ENCODE peak calls at places on chromosomes 11 and 22, in seven cellular contexts. One of them, this sample, is unnamed.

GRCh38 chr11:36465449-36466163 is 44.5 kb downstream of the TRAF6 start:
- DNase-seq in A549: no peak
- DNase-seq in WTC11: no peak
- DNase-seq in HCT116: no peak
- DNase-seq in GM12878: no peak
- DNase-seq in HepG2: no peak
- DNase-seq in K562: no peak
- DNase-seq in this sample: no peak

GRCh38 chr11:91755526-91755925 is 469.1 kb upstream of the FAT3 start:
- DNase-seq in A549: no peak
- DNase-seq in WTC11: no peak
- DNase-seq in HCT116: no peak
- DNase-seq in GM12878: no peak
- DNase-seq in HepG2: no peak
- DNase-seq in K562: no peak
- DNase-seq in this sample: no peak

GRCh38 chr11:129018991-129019390 is 76.3 kb upstream of the TP53AIP1 start:
- DNase-seq in A549: no peak
- DNase-seq in WTC11: no peak
- DNase-seq in HCT116: no peak
- DNase-seq in GM12878: no peak
- DNase-seq in HepG2: no peak
- DNase-seq in K562: no peak
- DNase-seq in this sample: no peak

GRCh38 chr22:44683237-44683636 is 18.8 kb upstream of the PRR5 start:
- DNase-seq in A549: no peak
- DNase-seq in WTC11: no peak
- DNase-seq in HCT116: no peak
- DNase-seq in GM12878: peak
- DNase-seq in HepG2: no peak
- DNase-seq in K562: no peak
- DNase-seq in this sample: no peak

GRCh38 chr11:66891849-66892660 is 35.2 kb downstream of the LRFN4 start:
- DNase-seq in A549: peak
- DNase-seq in WTC11: no peak
- DNase-seq in HCT116: peak
- DNase-seq in GM12878: peak
- DNase-seq in HepG2: peak
- DNase-seq in K562: peak
- DNase-seq in this sample: peak

GRCh38 chr11:65150513-65151271 is 16.4 kb upstream of the SYVN1 start:
- DNase-seq in A549: peak
- DNase-seq in WTC11: no peak
- DNase-seq in HCT116: peak
- DNase-seq in GM12878: peak
- DNase-seq in HepG2: peak
- DNase-seq in K562: peak
- DNase-seq in this sample: peak

GRCh38 chr11:22626573-22627239 is 1.1 kb upstream of the FANCF start:
- DNase-seq in A549: no peak
- DNase-seq in WTC11: no peak
- DNase-seq in HCT116: no peak
- DNase-seq in GM12878: no peak
- DNase-seq in HepG2: no peak
- DNase-seq in K562: peak
- DNase-seq in this sample: no peak

GRCh38 chr11:103584021-103584420 is 452.4 kb upstream of the DDI1 start:
- DNase-seq in A549: no peak
- DNase-seq in WTC11: no peak
- DNase-seq in HCT116: no peak
- DNase-seq in GM12878: no peak
- DNase-seq in HepG2: no peak
- DNase-seq in K562: no peak
- DNase-seq in this sample: no peak

GRCh38 chr11:120527111-120527748 is 15.7 kb downstream of the GRIK4 start:
- DNase-seq in A549: no peak
- DNase-seq in WTC11: peak
- DNase-seq in HCT116: no peak
- DNase-seq in GM12878: no peak
- DNase-seq in HepG2: no peak
- DNase-seq in K562: no peak
- DNase-seq in this sample: no peak

GRCh38 chr11:35963911-35964310 is 20.0 kb downstream of the LDLRAD3 start:
- DNase-seq in A549: no peak
- DNase-seq in WTC11: no peak
- DNase-seq in HCT116: no peak
- DNase-seq in GM12878: no peak
- DNase-seq in HepG2: no peak
- DNase-seq in K562: no peak
- DNase-seq in this sample: no peak

GRCh38 chr11:27717801-27718229 is 17.6 kb upstream of the BDNF start:
- DNase-seq in A549: peak
- DNase-seq in WTC11: no peak
- DNase-seq in HCT116: no peak
- DNase-seq in GM12878: no peak
- DNase-seq in HepG2: no peak
- DNase-seq in K562: no peak
- DNase-seq in this sample: no peak

GRCh38 chr11:73262851-73263495 is 9.2 kb upstream of the P2RY6 start:
- DNase-seq in A549: peak
- DNase-seq in WTC11: no peak
- DNase-seq in HCT116: no peak
- DNase-seq in GM12878: no peak
- DNase-seq in HepG2: no peak
- DNase-seq in K562: no peak
- DNase-seq in this sample: no peak

GRCh38 chr11:12421386-12421785 is 44.0 kb downstream of the PARVA start:
- DNase-seq in A549: no peak
- DNase-seq in WTC11: no peak
- DNase-seq in HCT116: no peak
- DNase-seq in GM12878: no peak
- DNase-seq in HepG2: no peak
- DNase-seq in K562: no peak
- DNase-seq in this sample: no peak

GRCh38 chr11:11478687-11479086 is 125.6 kb upstream of the CSNK2A3 start:
- DNase-seq in A549: no peak
- DNase-seq in WTC11: peak
- DNase-seq in HCT116: no peak
- DNase-seq in GM12878: no peak
- DNase-seq in HepG2: no peak
- DNase-seq in K562: peak
- DNase-seq in this sample: no peak

GRCh38 chr22:25062378-25063095 is 110.0 kb downstream of the KIAA1671 start:
- DNase-seq in A549: no peak
- DNase-seq in WTC11: no peak
- DNase-seq in HCT116: no peak
- DNase-seq in GM12878: no peak
- DNase-seq in HepG2: no peak
- DNase-seq in K562: no peak
- DNase-seq in this sample: no peak

GRCh38 chr11:57116654-57117053 is 65.1 kb upstream of the LRRC55 start:
- DNase-seq in A549: peak
- DNase-seq in WTC11: peak
- DNase-seq in HCT116: peak
- DNase-seq in GM12878: no peak
- DNase-seq in HepG2: peak
- DNase-seq in K562: peak
- DNase-seq in this sample: peak

GRCh38 chr11:20192641-20193040 is 32.4 kb upstream of the DBX1 start:
- DNase-seq in A549: no peak
- DNase-seq in WTC11: no peak
- DNase-seq in HCT116: no peak
- DNase-seq in GM12878: no peak
- DNase-seq in HepG2: no peak
- DNase-seq in K562: no peak
- DNase-seq in this sample: no peak

GRCh38 chr22:28051787-28052356 is 132.8 kb upstream of the PITPNB start:
- DNase-seq in A549: peak
- DNase-seq in WTC11: peak
- DNase-seq in HCT116: peak
- DNase-seq in GM12878: no peak
- DNase-seq in HepG2: peak
- DNase-seq in K562: peak
- DNase-seq in this sample: peak

GRCh38 chr11:65606876-65607613 is 7.0 kb downstream of the MAP3K11 start:
- DNase-seq in A549: peak
- DNase-seq in WTC11: peak
- DNase-seq in HCT116: peak
- DNase-seq in GM12878: no peak
- DNase-seq in HepG2: no peak
- DNase-seq in K562: peak
- DNase-seq in this sample: peak

GRCh38 chr22:43007519-43008102 is 7.3 kb downstream of the PACSIN2 start:
- DNase-seq in A549: no peak
- DNase-seq in WTC11: no peak
- DNase-seq in HCT116: no peak
- DNase-seq in GM12878: no peak
- DNase-seq in HepG2: peak
- DNase-seq in K562: peak
- DNase-seq in this sample: peak

GRCh38 chr11:117919326-117920275 is 9.6 kb downstream of the TMPRSS13 start:
- DNase-seq in A549: no peak
- DNase-seq in WTC11: no peak
- DNase-seq in HCT116: no peak
- DNase-seq in GM12878: no peak
- DNase-seq in HepG2: no peak
- DNase-seq in K562: no peak
- DNase-seq in this sample: peak

GRCh38 chr22:18076060-18076497 is 1.7 kb upstream of the PEX26 start:
- DNase-seq in A549: peak
- DNase-seq in WTC11: peak
- DNase-seq in HCT116: peak
- DNase-seq in GM12878: no peak
- DNase-seq in HepG2: peak
- DNase-seq in K562: peak
- DNase-seq in this sample: peak

GRCh38 chr22:18077639-18078328 is at the start of gene PEX26:
- DNase-seq in A549: peak
- DNase-seq in WTC11: peak
- DNase-seq in HCT116: peak
- DNase-seq in GM12878: peak
- DNase-seq in HepG2: peak
- DNase-seq in K562: peak
- DNase-seq in this sample: peak

GRCh38 chr22:18077087-18077638 is 627 bp upstream of the PEX26 start:
- DNase-seq in A549: no peak
- DNase-seq in WTC11: no peak
- DNase-seq in HCT116: no peak
- DNase-seq in GM12878: no peak
- DNase-seq in HepG2: no peak
- DNase-seq in K562: no peak
- DNase-seq in this sample: no peak

GRCh38 chr22:18079706-18080230 is 2.0 kb downstream of the PEX26 start:
- DNase-seq in A549: no peak
- DNase-seq in WTC11: no peak
- DNase-seq in HCT116: no peak
- DNase-seq in GM12878: no peak
- DNase-seq in HepG2: no peak
- DNase-seq in K562: no peak
- DNase-seq in this sample: no peak

DNA sequence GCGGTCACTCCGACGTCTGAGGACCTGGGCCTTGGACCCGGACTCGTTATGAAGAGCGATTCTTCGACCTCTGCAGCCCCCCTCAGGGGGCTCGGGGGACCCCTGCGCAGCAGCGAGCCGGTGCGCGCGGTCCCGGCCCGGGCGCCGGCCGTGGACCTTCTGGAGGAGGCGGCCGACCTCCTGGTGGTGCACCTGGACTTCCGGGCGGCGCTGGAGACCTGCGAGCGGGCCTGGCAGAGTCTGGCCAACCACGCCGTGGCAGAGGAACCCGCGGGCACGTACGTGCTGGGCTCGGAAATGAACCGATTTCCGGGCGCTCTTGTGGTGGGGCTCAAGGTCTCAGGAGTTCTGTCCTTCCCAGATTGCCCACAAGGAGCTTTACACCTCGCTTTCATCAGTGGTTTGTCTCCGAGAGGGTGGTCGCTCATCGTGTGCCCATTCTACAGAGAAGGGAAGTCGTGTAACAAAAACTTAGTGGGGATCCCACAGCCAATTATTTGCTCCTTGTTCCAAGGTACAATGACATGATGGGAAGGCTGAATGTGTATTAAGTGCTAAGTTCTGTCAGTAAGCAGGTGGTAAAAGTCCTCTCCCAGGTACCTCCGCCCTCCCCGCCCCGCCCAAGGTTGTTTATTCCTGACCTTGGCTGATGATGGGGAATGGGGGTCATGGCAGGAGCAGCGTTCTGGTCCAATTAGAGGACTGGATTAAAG is 695 bp downstream of the PEX26 start:
- DNase-seq in A549: peak
- DNase-seq in WTC11: peak
- DNase-seq in HCT116: no peak
- DNase-seq in GM12878: no peak
- DNase-seq in HepG2: peak
- DNase-seq in K562: peak
- DNase-seq in this sample: peak
- TF ChIP-seq MAX in A549: no peak
- TF ChIP-seq MAX in WTC11: no peak
- TF ChIP-seq MAX in HCT116: no peak
- TF ChIP-seq MAX in GM12878: no peak
- TF ChIP-seq MAX in HepG2: peak
- TF ChIP-seq MAX in K562: no peak
- TF ChIP-seq MAX in this sample: no peak

GRCh38 chr22:36344106-36344827 is 43.5 kb downstream of the MYH9 start:
- DNase-seq in A549: no peak
- DNase-seq in WTC11: no peak
- DNase-seq in HCT116: no peak
- DNase-seq in GM12878: no peak
- DNase-seq in HepG2: no peak
- DNase-seq in K562: no peak
- DNase-seq in this sample: no peak
- TF ChIP-seq MAX in A549: no peak
- TF ChIP-seq MAX in WTC11: no peak
- TF ChIP-seq MAX in HCT116: no peak
- TF ChIP-seq MAX in GM12878: no peak
- TF ChIP-seq MAX in HepG2: no peak
- TF ChIP-seq MAX in K562: no peak
- TF ChIP-seq MAX in this sample: no peak

DNA sequence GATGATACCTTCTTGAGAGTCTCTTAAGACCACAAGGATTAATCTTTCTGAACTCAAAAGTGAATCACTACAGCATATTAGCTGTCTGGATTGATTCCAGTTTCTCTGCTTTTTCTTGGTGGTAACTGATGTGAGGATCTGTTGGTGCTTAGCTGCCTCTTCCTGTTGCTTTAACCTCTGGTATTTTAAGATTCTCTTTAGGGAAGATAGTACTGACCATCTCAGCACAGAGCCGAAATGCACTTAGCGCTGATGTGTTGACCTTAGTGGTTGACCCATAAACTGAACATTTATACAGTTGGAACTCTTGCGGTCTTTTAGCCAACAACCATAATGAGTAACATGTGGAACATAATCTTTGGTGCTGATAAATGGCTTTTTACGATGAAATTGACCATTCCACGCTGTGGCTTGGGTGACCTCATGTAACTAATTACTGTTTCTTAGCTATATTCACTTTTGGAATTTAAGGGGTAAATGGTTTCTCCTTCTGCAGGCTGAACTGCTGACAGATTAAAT is 33.7 kb downstream of the APLP2 start:
- DNase-seq in A549: no peak
- DNase-seq in WTC11: no peak
- DNase-seq in HCT116: no peak
- DNase-seq in GM12878: no peak
- DNase-seq in HepG2: no peak
- DNase-seq in K562: peak
- DNase-seq in this sample: peak
- TF ChIP-seq MAX in A549: no peak
- TF ChIP-seq MAX in WTC11: no peak
- TF ChIP-seq MAX in HCT116: no peak
- TF ChIP-seq MAX in GM12878: no peak
- TF ChIP-seq MAX in HepG2: no peak
- TF ChIP-seq MAX in K562: no peak
- TF ChIP-seq MAX in this sample: no peak

GRCh38 chr22:41838842-41839618 is 6.1 kb downstream of the SREBF2 start:
- DNase-seq in A549: no peak
- DNase-seq in WTC11: no peak
- DNase-seq in HCT116: no peak
- DNase-seq in GM12878: no peak
- DNase-seq in HepG2: no peak
- DNase-seq in K562: no peak
- DNase-seq in this sample: no peak
- TF ChIP-seq MAX in A549: no peak
- TF ChIP-seq MAX in WTC11: no peak
- TF ChIP-seq MAX in HCT116: no peak
- TF ChIP-seq MAX in GM12878: no peak
- TF ChIP-seq MAX in HepG2: no peak
- TF ChIP-seq MAX in K562: no peak
- TF ChIP-seq MAX in this sample: no peak

This sample was measured in NB4.